ENCODE peak calls at places on chromosomes 12 and 14, in four cellular contexts. Y is uterus, G is IMR-90, E is keratinocyte. F is an unnamed sample. For H3K4me1, the result is how much of the 10 kb centered on the place peaks cover.

GRCh38 chr12:67042697-67043131 is 226.4 kb upstream of the CAND1 start:
- DNase-seq in E (no peak), G (peak), Y (no peak), F (no peak)

GRCh38 chr12:81021834-81022233 is 56.0 kb upstream of the ACSS3 start:
- DNase-seq in G (no peak), Y (no peak), E (no peak), F (no peak)

GRCh38 chr12:87586158-87586557 is 443.0 kb downstream of the C12orf50 start:
- DNase-seq in Y (no peak), G (no peak), E (no peak), F (no peak)

GRCh38 chr12:614727-615060 is 48.6 kb downstream of the NINJ2 start:
- DNase-seq in G (no peak), E (no peak), Y (no peak), F (no peak)

GRCh38 chr12:109386079-109386473 is 38.4 kb downstream of the MYO1H start:
- DNase-seq in G (no peak), E (no peak), Y (no peak), F (no peak)

GRCh38 chr12:65501093-65501621 is 222.7 kb downstream of the MSRB3 start:
- DNase-seq in G (no peak), Y (no peak), E (no peak), F (peak)

GRCh38 chr12:11836282-11836963 is 186.9 kb downstream of the ETV6 start:
- DNase-seq in Y (no peak), E (no peak), G (no peak), F (no peak)

GRCh38 chr12:14284189-14284722 is 81.2 kb upstream of the ATF7IP start:
- DNase-seq in E (no peak), Y (peak), G (peak), F (peak)

GRCh38 chr14:98853063-98853729 is 418.8 kb downstream of the BCL11B start:
- DNase-seq in E (no peak), G (no peak), Y (no peak), F (no peak)

GRCh38 chr12:18345021-18345735 is 83.9 kb downstream of the PIK3C2G start:
- DNase-seq in E (no peak), G (no peak), Y (no peak), F (no peak)

GRCh38 chr14:104355949-104356737 is 217.8 kb downstream of the KIF26A start:
- DNase-seq in G (no peak), E (no peak), Y (no peak), F (no peak)

GRCh38 chr12:63995512-63995911 is 151.0 kb downstream of the SRGAP1 start:
- DNase-seq in G (no peak), E (no peak), Y (no peak), F (no peak)

GRCh38 chr12:11662369-11662768 is 12.9 kb downstream of the ETV6 start:
- DNase-seq in E (no peak), G (no peak), Y (no peak), F (no peak)

GRCh38 chr12:104510873-104511243 is 54.1 kb downstream of the CHST11 start:
- DNase-seq in Y (no peak), E (no peak), G (no peak), F (no peak)
- H3K4me1 ChIP-seq in Y (under half), E (under half), G (under half), F (under half)

GRCh38 chr12:117359029-117359845 is 2.2 kb downstream of the NOS1 start:
- DNase-seq in E (no peak), G (no peak), Y (no peak), F (no peak)
- H3K27ac ChIP-seq in E (no peak), G (no peak), Y (no peak), F (no peak)

GRCh38 chr12:96197503-96198272 is 3.5 kb downstream of the ELK3 start:
- DNase-seq in Y (no peak), E (peak), G (peak), F (no peak)

GRCh38 chr12:96201272-96202227 is 7.4 kb downstream of the ELK3 start:
- DNase-seq in Y (no peak), G (no peak), E (no peak), F (no peak)

GRCh38 chr12:96196781-96197180 is 2.6 kb downstream of the ELK3 start:
- DNase-seq in G (peak), E (no peak), Y (peak), F (no peak)

GRCh38 chr12:96198970-96199369 is 4.8 kb downstream of the ELK3 start:
- DNase-seq in Y (no peak), G (peak), E (no peak), F (no peak)

GRCh38 chr12:96199465-96199864 is 5.3 kb downstream of the ELK3 start:
- DNase-seq in Y (no peak), E (no peak), G (no peak), F (no peak)
- H3K4me1 ChIP-seq in Y (under half), E (under half), G (under half), F (under half)

GRCh38 chr12:52909256-52909655 is 4.4 kb upstream of the KRT8 start:
- DNase-seq in Y (no peak), E (no peak), G (no peak), F (no peak)
- H3K27ac ChIP-seq in Y (no peak), E (no peak), G (no peak), F (no peak)